ENCODE peak calls at places on chromosomes 6 and 20, in six cellular contexts. O is ovary; J is prostate gland; R is upper lobe of left lung; H is CD8-positive, alpha-beta memory T cell; X is left ventricle myocardium inferior. U is an unnamed sample.

GRCh38 chr6:40550096-40550731 is 37.0 kb downstream of the LRFN2 start:
- DNase-seq in O (no peak), J (peak; percentile 8), R (no peak), H (no peak), X (no peak), U (peak; percentile 24)

GRCh38 chr20:38893485-38894090 is 32.6 kb upstream of the FAM83D start:
- DNase-seq in O (peak; percentile 50), J (peak; percentile 36), R (peak; percentile 56), H (peak; percentile 85), X (peak; percentile 67), U (peak; percentile 78)

GRCh38 chr20:61173966-61174725 is 77.9 kb upstream of the CDH4 start:
- DNase-seq in O (no peak), J (no peak), R (no peak), H (no peak), X (no peak), U (no peak)

GRCh38 chr20:3071610-3072529 is at the start of gene OXT:
- DNase-seq in O (no peak), J (peak; percentile 20), R (peak; percentile 50), H (peak; percentile 77), X (peak; percentile 56), U (peak; percentile 57)

GRCh38 chr6:43716099-43716498 is 28.5 kb upstream of the MRPS18A start:
- DNase-seq in O (peak; percentile 83), J (no peak), R (no peak), H (no peak), X (peak; percentile 72), U (no peak)

GRCh38 chr20:7673841-7674240 is 266.4 kb downstream of the HAO1 start:
- DNase-seq in O (no peak), J (no peak), R (no peak), H (no peak), X (no peak), U (no peak)

GRCh38 chr6:88428068-88428467 is 261.9 kb upstream of the CNR1 start:
- DNase-seq in O (no peak), J (no peak), R (no peak), H (no peak), X (no peak), U (no peak)

GRCh38 chr20:54153847-54154246 is 19.9 kb downstream of the CYP24A1 start:
- DNase-seq in O (no peak), J (no peak), R (no peak), H (no peak), X (no peak), U (no peak)

GRCh38 chr20:44057698-44058675 is 129.0 kb downstream of the JPH2 start:
- DNase-seq in O (no peak), J (no peak), R (no peak), H (no peak), X (no peak), U (no peak)

GRCh38 chr20:23086056-23086551 is at the start of gene CD93:
- DNase-seq in O (peak; percentile 33), J (no peak), R (peak; percentile 63), H (no peak), X (no peak), U (no peak)

GRCh38 chr6:107032051-107032450 is 4.1 kb downstream of the MTRES1 start:
- DNase-seq in O (no peak), J (no peak), R (no peak), H (no peak), X (no peak), U (no peak)

GRCh38 chr20:16005612-16006493 is 567.4 kb downstream of the KIF16B start:
- DNase-seq in O (no peak), J (no peak), R (no peak), H (no peak), X (no peak), U (no peak)

GRCh38 chr6:104955491-104955890 is 1.4 kb upstream of the LIN28B start:
- DNase-seq in O (no peak), J (no peak), R (no peak), H (no peak), X (no peak), U (no peak)

GRCh38 chr6:141562181-141562800 is 570.4 kb upstream of the GJE1 start:
- DNase-seq in O (peak; percentile 27), J (no peak), R (peak; percentile 20), H (peak; percentile 48), X (peak; percentile 29), U (peak; percentile 9)

GRCh38 chr6:27891300-27891913 is 20.8 kb downstream of the OR2B2 start:
- DNase-seq in O (no peak), J (no peak), R (no peak), H (no peak), X (no peak), U (no peak)

GRCh38 chr20:23658989-23659609 is 21.3 kb upstream of the CST3 start:
- DNase-seq in O (no peak), J (no peak), R (no peak), H (no peak), X (no peak), U (no peak)

DNA sequence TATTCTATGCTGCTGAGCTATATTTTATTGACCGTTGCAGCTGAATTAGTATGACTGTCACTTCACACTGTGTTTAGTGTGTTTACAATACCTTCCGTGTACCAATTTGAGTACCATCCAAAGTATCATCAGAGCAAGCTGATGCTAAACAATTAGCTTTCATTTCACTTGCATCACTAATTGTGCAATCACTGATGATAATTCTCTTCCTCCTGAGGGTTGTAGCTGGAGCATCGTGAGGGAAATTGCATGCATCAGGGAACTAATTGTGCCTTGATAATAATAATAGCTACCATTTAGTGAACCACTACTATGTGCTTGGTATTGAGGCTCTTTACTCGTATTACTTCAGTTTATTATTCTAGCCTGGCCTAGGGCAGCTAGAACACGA is 384.8 kb upstream of the SOX4 start:
- DNase-seq in O (no peak), J (no peak), R (no peak), H (no peak), X (no peak), U (no peak)
- H3K4me1 ChIP-seq in O (peaks cover 2% of the 10 kb centered on the region), J (no peaks in the 10 kb centered on the region), R (no peaks in the 10 kb centered on the region), H (no peaks in the 10 kb centered on the region), X (no peaks in the 10 kb centered on the region), U (no peaks in the 10 kb centered on the region)

DNA sequence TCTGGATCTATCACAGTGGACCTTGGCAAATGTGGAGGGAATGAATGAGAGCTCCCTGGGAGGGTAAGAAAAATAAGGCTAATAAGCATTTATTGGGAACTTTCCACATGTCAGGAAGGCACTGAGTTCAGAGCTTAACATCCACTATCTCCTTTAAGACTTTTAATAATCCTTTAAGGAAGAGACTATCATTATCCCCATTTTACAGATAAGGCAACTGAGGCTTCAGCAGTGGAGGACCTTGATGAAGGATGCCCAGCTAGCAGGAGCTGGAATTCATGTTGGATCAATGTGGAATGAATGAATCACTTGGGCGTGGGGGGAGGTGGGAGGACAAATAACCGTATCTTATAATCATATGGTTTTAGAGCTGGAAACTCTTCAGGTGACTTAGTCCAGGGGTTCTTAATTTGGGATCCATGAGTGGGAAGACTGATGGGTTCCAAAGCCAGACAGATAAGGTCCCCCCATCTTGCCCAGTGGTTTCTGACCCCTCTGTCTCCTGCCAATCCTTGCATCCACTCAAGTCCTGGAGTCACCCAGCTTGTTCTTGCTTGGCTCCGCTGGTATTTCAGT is 54.9 kb downstream of the CD40 start:
- DNase-seq in O (no peak), J (no peak), R (no peak), H (no peak), X (no peak), U (no peak)
- H3K27me3 ChIP-seq in O (no peaks in the 10 kb centered on the region), J (no peaks in the 10 kb centered on the region), R (peaks cover 24% of the 10 kb centered on the region), H (peaks cover 28% of the 10 kb centered on the region), X (peaks cover 92% of the 10 kb centered on the region), U (peaks cover 54% of the 10 kb centered on the region)

DNA sequence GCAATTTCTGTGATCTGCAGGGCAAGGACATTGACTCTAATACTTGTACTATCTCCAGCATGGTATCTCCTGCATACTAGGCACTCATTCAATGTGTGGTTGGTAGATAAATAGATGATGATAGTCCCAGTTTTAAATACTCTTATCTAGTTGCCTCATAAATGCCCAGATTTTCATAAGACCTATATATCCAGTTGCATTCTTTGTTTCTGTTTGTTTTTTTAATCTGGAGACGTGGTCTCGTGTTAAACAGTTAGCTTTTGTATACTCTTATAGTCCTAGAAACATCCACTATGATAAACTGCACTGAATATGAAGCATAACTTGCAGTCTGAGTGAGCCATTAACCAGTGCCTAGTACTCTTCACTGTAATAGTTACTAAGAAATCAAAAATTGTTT is 35.5 kb upstream of the SUMO4 start:
- DNase-seq in O (no peak), J (no peak), R (no peak), H (no peak), X (no peak), U (no peak)
- H3K4me1 ChIP-seq in O (peaks cover 3% of the 10 kb centered on the region), J (no peaks in the 10 kb centered on the region), R (peaks cover 6% of the 10 kb centered on the region), H (peaks cover 68% of the 10 kb centered on the region), X (peaks cover 41% of the 10 kb centered on the region), U (peaks cover 41% of the 10 kb centered on the region)

DNA sequence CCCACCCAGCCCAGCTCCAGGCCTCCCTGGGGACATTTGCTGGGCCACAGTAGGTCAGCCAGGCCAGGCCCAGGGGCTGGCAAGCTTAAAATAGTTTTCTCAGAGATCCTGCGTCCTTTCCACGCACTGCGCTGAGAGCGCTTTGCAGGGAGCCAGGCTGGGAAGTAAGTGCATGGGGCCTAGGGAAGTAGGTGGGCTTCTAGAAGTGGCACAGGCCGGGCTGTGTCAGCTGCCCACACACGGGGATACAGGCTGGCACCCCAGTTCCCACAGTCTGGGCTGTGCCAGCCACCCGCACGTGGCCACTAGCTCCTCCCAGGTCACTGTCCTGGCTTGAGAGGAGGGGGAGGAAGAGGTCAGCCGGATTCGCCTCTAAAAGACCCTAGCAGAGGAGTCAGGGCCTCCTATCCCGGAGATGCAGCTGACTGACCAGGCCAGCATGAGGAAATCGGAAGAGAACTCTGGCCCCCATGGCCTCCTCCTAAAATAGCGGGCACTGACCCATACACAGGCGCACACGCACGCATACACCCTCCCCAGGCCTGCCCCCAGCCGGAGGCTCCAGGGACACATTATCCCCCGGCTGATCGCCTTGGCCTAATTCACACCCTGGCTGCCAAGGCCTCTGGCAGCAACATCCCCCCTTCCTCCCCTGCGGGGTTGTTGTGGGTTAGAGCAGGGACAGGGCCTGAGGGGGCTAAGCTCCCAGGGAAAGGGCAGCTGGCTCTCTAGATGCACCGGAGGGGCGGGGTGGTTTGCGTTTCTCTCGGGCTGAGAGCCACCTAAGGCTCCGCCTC is 5.4 kb downstream of the SLCO4A1 start:
- DNase-seq in O (peak; percentile 88), J (no peak), R (no peak), H (no peak), X (no peak), U (no peak)
- H3K27me3 ChIP-seq in O (no peaks in the 10 kb centered on the region), J (no peaks in the 10 kb centered on the region), R (no peaks in the 10 kb centered on the region), H (no peaks in the 10 kb centered on the region), X (peaks cover 22% of the 10 kb centered on the region), U (peaks cover 10% of the 10 kb centered on the region)

GRCh38 chr20:63533871-63534393 is 3.2 kb downstream of the PTK6 start:
- DNase-seq in O (peak; percentile 32), J (peak; percentile 52), R (peak; percentile 52), H (peak; percentile 47), X (no peak), U (peak; percentile 89)
- H3K4me1 ChIP-seq in O (peaks cover 2% of the 10 kb centered on the region), J (peaks cover 5% of the 10 kb centered on the region), R (peaks cover 27% of the 10 kb centered on the region), H (peaks cover 22% of the 10 kb centered on the region), X (peaks cover 25% of the 10 kb centered on the region), U (peaks cover 14% of the 10 kb centered on the region)

DNA sequence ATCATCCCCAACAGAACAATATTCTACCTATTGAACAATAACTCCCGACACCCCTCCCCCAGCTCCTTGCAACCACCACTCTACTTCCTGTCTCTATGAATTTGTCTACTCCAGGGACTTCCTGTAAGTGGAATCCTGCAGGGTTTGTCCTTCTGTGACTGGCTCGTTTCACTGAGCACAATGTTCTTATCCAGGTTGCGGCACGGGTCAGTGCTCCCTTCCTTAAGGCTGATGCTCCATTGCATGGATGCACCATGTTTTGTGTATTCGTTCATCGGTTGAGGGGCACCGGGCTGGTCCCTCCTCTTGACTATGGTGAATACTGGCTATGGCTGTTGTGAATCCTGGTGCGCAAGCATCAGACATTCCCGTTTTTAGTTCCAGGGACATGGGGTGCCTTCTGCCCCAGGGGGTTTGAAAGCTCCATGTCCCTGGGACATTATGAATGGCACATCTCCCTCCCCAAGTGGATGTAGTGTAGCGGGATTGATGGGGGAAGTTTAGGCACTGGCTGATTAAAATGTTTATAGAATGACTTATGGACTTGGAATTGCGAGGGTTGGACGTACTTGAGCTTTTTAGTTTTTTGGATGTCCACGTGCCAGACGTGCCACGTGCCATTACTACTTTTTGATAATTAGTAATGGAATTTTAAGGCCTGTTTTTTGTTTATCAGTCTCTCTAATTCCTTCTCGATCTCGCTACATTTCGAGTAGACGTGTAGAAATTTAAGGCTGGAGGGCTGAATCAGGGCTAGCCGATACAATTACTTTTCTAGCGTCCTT is 163.0 kb downstream of the TBXT start:
- DNase-seq in O (no peak), J (no peak), R (no peak), H (no peak), X (no peak), U (no peak)
- H3K27me3 ChIP-seq in O (no peaks in the 10 kb centered on the region), J (peaks cover 28% of the 10 kb centered on the region), R (peaks cover 25% of the 10 kb centered on the region), H (peaks cover 10% of the 10 kb centered on the region), X (peaks cover 80% of the 10 kb centered on the region), U (peaks cover 49% of the 10 kb centered on the region)